ENCODE peak calls at places on chromosomes 13 and 19, in six cellular contexts. T is A549, N is K562, Q is SK-N-SH, L is HepG2, S is GM12878. U is an unnamed sample.

GRCh38 chr13:72221276-72221962 is 354.4 kb upstream of the DACH1 start:
- DNase-seq in Q (no peak), L (peak), S (no peak), N (peak), T (peak), U (peak)

GRCh38 chr13:30047154-30047874 is 196.9 kb upstream of the UBL3 start:
- DNase-seq in N (no peak), Q (no peak), S (no peak), L (no peak), T (no peak), U (peak)

GRCh38 chr13:113584870-113585671 is 518 bp downstream of the TFDP1 start:
- DNase-seq in S (no peak), L (no peak), T (peak), N (peak), Q (peak), U (no peak)

GRCh38 chr19:46670874-46671273 is 9.9 kb upstream of the DACT3 start:
- DNase-seq in N (no peak), L (no peak), Q (no peak), S (no peak), T (no peak), U (no peak)

GRCh38 chr19:18429717-18430416 is 8.1 kb downstream of the ISYNA1 start:
- DNase-seq in S (no peak), Q (no peak), L (no peak), T (no peak), N (no peak), U (no peak)

GRCh38 chr19:5360003-5360820 is 19.6 kb upstream of the PTPRS start:
- DNase-seq in S (no peak), L (no peak), Q (peak), T (no peak), N (no peak), U (no peak)

GRCh38 chr13:67736646-67737420 is 506.7 kb upstream of the PCDH9 start:
- DNase-seq in N (no peak), L (peak), T (peak), S (no peak), Q (peak), U (no peak)

GRCh38 chr19:8438236-8438635 is 6.5 kb upstream of the HNRNPM start:
- DNase-seq in L (no peak), T (no peak), N (no peak), S (no peak), Q (no peak), U (no peak)

GRCh38 chr19:50206191-50206590 is 2.8 kb downstream of the MYH14 start:
- DNase-seq in L (no peak), N (no peak), S (no peak), T (no peak), Q (no peak), U (no peak)

GRCh38 chr13:30134578-30134977 is 172.8 kb downstream of the KATNAL1 start:
- DNase-seq in S (no peak), L (no peak), N (no peak), Q (no peak), T (no peak), U (no peak)

GRCh38 chr19:33631628-33631995 is 9.9 kb downstream of the CHST8 start:
- DNase-seq in L (no peak), N (no peak), Q (no peak), S (no peak), T (no peak), U (peak)

GRCh38 chr13:41461527-41462124 is 4.3 kb downstream of the RGCC start:
- DNase-seq in Q (no peak), S (no peak), T (no peak), N (no peak), L (no peak), U (no peak)

GRCh38 chr19:18586311-18586710 is 2.3 kb upstream of the REX1BD start:
- DNase-seq in S (no peak), T (no peak), Q (no peak), L (no peak), N (no peak), U (no peak)

GRCh38 chr19:38719761-38720558 is 24.3 kb downstream of the CAPN12 start:
- DNase-seq in L (no peak), T (no peak), Q (no peak), N (no peak), S (no peak), U (no peak)

GRCh38 chr13:27201661-27202060 is 30.1 kb upstream of the USP12 start:
- DNase-seq in L (no peak), S (no peak), Q (no peak), N (no peak), T (no peak), U (no peak)

GRCh38 chr19:29904017-29904416 is 38.0 kb upstream of the URI1 start:
- DNase-seq in T (no peak), N (no peak), S (no peak), Q (no peak), L (no peak), U (no peak)

GRCh38 chr13:76854209-76854608 is 32.0 kb downstream of the KCTD12 start:
- DNase-seq in T (no peak), N (no peak), L (no peak), S (no peak), Q (no peak), U (no peak)

GRCh38 chr13:76854894-76855293 is 31.3 kb downstream of the KCTD12 start:
- DNase-seq in L (no peak), N (no peak), S (no peak), T (no peak), Q (no peak), U (no peak)

GRCh38 chr13:76852991-76853390 is 33.2 kb downstream of the KCTD12 start:
- DNase-seq in T (no peak), Q (no peak), L (no peak), N (no peak), S (no peak), U (no peak)

GRCh38 chr13:76853481-76853880 is 32.7 kb downstream of the KCTD12 start:
- DNase-seq in S (no peak), L (no peak), N (no peak), T (no peak), Q (no peak), U (no peak)

DNA sequence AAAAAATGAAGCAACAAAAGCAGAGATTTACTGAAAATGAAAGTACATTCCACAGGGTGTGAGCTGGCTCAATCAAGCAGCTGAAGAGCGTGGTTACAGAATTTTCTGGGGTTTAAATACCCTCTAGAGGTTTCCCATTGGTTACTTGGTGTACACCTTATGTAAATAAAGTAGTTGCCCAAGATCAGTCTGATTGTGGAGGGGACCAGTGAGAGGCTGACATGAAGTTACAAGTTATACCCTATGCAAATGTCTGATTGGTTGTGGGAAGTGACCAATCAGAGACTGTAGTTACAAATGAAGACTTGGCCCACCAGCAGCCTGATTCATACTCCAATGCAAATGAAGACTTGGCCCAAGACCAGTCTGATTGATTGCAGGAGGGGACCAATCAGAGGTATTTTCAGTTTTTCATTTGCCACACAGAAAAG is 30.0 kb downstream of the KCTD12 start:
- DNase-seq in N (no peak), Q (no peak), S (no peak), L (no peak), T (no peak), U (no peak)
- TF ChIP-seq CHD2 in N (no peak), Q (no peak), S (no peak), L (no peak), T (no peak), U (no peak)

GRCh38 chr19:11481777-11482383 is 1.0 kb upstream of the ELAVL3 start:
- DNase-seq in N (peak), Q (peak), L (peak), T (peak), S (peak), U (peak)
- TF ChIP-seq CHD2 in N (no peak), Q (no peak), L (no peak), T (no peak), S (no peak), U (no peak)

GRCh38 chr13:100815476-100816046 is 141.0 kb upstream of the TMTC4 start:
- DNase-seq in T (no peak), N (no peak), L (no peak), Q (no peak), S (no peak), U (no peak)
- TF ChIP-seq CHD2 in T (no peak), N (no peak), L (no peak), Q (no peak), S (no peak), U (no peak)

GRCh38 chr19:2047076-2047448 is 4.0 kb downstream of the MKNK2 start:
- DNase-seq in S (no peak), N (no peak), L (no peak), T (no peak), Q (no peak), U (no peak)

GRCh38 chr19:2045501-2046045 is 5.5 kb downstream of the MKNK2 start:
- DNase-seq in N (peak), Q (no peak), S (no peak), T (no peak), L (no peak), U (no peak)

GRCh38 chr19:2047449-2048103 is 3.5 kb downstream of the MKNK2 start:
- DNase-seq in Q (no peak), L (no peak), N (peak), S (no peak), T (peak), U (no peak)

GRCh38 chr19:2044709-2045500 is 6.1 kb downstream of the MKNK2 start:
- DNase-seq in Q (no peak), S (no peak), L (no peak), N (peak), T (no peak), U (no peak)

DNA sequence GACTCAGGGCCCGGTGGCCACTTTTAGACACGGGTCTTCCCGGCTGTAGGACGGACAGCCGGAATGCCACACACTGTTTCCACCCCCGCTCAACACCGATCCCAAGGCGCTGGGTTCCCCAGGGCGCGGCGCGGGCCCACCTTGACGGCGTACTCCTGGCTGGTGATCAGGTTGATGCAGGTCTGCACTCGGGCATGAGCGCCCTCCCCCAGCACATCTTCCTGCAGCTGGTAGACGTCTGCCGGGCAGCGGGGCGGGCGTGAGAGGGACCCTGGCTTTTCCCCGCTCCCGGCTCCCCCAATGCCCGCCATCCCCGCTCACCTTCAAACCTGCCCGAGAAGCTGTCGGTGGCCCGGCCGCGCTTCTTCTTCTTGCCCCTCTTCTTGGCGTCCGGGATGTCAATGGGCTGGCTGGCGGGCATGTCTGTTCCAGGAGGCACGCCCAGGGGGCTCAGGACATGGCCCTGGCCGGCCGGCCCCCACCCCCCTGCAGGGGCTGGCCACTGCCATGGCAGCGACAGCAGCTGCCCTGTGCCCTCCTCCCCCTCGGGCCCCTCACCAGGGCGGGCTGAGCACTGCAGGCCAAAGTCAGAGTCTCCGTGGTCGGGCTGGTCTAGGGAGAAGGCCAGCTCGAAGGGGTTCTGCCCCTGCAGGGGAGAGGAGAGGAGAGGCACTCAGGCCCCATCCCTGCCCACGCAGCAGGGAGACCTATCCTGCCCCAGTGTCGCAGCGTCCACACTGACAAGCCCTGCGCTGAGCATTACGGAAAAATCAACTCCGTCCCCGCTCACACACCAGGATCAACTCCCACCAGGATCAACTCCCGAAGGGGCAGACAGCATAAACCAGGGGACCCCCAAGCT is 4.8 kb downstream of the MKNK2 start:
- DNase-seq in N (peak), Q (no peak), T (no peak), L (no peak), S (no peak), U (no peak)
- TF ChIP-seq CHD2 in N (no peak), Q (no peak), T (no peak), L (no peak), S (no peak), U (no peak)

DNA sequence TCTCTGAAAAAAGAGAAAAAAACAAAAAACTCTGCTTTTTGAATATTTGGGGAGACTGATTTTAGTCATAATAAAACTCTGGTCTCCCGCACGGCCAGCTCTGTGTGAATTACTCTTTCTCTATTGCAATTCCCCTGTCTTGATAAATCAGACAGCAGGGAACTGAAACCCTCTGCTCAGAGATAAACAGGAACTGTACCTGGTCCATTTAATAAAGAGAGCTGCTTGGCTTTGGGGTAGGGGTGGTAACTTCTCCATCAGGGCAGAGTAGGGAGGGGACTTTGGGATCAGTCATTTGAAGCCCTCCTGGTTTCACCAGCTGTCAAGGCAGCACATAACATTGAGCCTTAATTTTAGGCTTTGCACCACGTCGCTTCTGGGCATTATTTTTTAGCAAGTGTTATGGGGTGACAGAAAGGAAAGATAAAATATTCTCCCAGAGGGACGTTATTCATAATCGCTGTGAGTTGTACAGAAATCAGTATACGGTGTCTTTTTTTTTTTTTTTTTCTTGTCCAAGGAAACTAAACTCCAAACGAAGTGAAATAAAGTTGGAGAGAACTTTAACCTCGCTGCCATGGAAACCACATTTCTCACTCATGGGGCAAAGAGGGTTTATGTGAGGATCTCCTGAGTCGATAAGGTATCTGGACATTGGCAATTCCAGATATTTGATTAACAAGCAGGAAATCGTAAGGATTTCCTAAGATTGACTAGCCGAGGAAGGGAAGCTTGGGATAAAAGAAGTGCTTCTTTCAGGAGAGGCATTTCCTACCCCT is 99.0 kb upstream of the MRI1 start:
- DNase-seq in T (no peak), N (no peak), Q (no peak), L (no peak), S (peak), U (no peak)
- TF ChIP-seq CHD2 in T (no peak), N (no peak), Q (no peak), L (no peak), S (no peak), U (no peak)

GRCh38 chr13:34654203-34654602 is 287.9 kb upstream of the NBEA start:
- DNase-seq in N (no peak), T (no peak), S (no peak), L (no peak), Q (no peak), U (no peak)

GRCh38 chr13:34654682-34655081 is 287.4 kb upstream of the NBEA start:
- DNase-seq in L (no peak), Q (no peak), N (no peak), S (no peak), T (no peak), U (no peak)

GRCh38 chr13:34655554-34655953 is 286.5 kb upstream of the NBEA start:
- DNase-seq in T (no peak), S (no peak), N (no peak), L (no peak), Q (no peak), U (no peak)

DNA sequence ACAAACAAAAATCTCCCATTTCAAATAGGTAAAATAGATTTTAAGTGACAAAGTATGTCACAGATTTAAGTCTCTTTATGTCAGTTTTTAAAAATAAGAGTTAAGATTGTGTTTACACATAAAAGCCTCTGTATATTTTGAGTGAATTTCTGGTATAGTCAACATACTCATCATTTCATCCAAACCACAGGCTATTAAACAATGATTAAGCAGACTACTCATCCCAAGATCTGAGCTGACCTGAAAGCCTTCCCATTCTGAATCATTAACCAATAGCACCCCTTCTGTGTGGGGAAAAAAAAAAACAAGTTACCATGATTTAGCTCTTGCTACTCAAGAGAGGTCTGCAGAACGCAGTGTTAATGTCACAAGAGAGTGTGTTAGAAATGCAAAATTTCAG is 284.4 kb upstream of the NBEA start:
- DNase-seq in T (peak), S (no peak), Q (no peak), N (no peak), L (no peak), U (no peak)
- TF ChIP-seq CHD2 in T (no peak), S (no peak), Q (no peak), N (no peak), L (no peak), U (no peak)

U was measured in H1.